ENCODE peak calls at places on chromosome 1, in ten cellular contexts. K, A, M, S, I, N, E, H, L and R are unnamed samples.

GRCh38 chr1:52901384-52901783 is 20.2 kb downstream of the ECHDC2 start:
- DNase-seq in K (no peak), A (no peak), M (no peak), S (no peak), I (no peak), N (no peak), E (no peak), H (no peak), L (no peak), R (no peak)

GRCh38 chr1:32894019-32894600 is 7.1 kb downstream of the TMEM54 start:
- DNase-seq in K (no peak), A (no peak), M (no peak), S (no peak), I (no peak), N (no peak), E (no peak), H (no peak), L (no peak), R (no peak)

GRCh38 chr1:8407652-8408051 is 89.7 kb downstream of the SLC45A1 start:
- DNase-seq in K (no peak), A (no peak), M (no peak), S (peak), I (no peak), N (no peak), E (no peak), H (no peak), L (no peak), R (no peak)

GRCh38 chr1:172893146-172893841 is 157.4 kb downstream of the TNFSF18 start:
- DNase-seq in K (no peak), A (no peak), M (no peak), S (no peak), I (no peak), N (no peak), E (no peak), H (no peak), L (peak), R (peak)

GRCh38 chr1:9651565-9652378 is at the start of gene PIK3CD:
- DNase-seq in K (no peak), A (peak), M (peak), S (no peak), I (peak), N (no peak), E (peak), H (no peak), L (no peak), R (no peak)

GRCh38 chr1:201775380-201775779 is 53.6 kb upstream of the IPO9 start:
- DNase-seq in K (no peak), A (no peak), M (no peak), S (no peak), I (no peak), N (no peak), E (no peak), H (no peak), L (no peak), R (no peak)

GRCh38 chr1:230263573-230264195 is 162.4 kb downstream of the PGBD5 start:
- DNase-seq in K (no peak), A (no peak), M (no peak), S (no peak), I (no peak), N (no peak), E (no peak), H (no peak), L (no peak), R (no peak)

GRCh38 chr1:9233241-9233941 is 1.2 kb upstream of the H6PD start:
- DNase-seq in K (no peak), A (no peak), M (no peak), S (no peak), I (no peak), N (peak), E (no peak), H (no peak), L (no peak), R (no peak)

GRCh38 chr1:100134872-100135271 is 1.9 kb downstream of the TRMT13 start:
- DNase-seq in K (no peak), A (no peak), M (no peak), S (no peak), I (no peak), N (no peak), E (no peak), H (no peak), L (no peak), R (no peak)

GRCh38 chr1:20347699-20348098 is 57.0 kb downstream of the VWA5B1 start:
- DNase-seq in K (no peak), A (no peak), M (no peak), S (no peak), I (no peak), N (no peak), E (no peak), H (no peak), L (no peak), R (no peak)

GRCh38 chr1:43839056-43839455 is 94.5 kb upstream of the ARTN start:
- DNase-seq in K (no peak), A (no peak), M (no peak), S (no peak), I (no peak), N (no peak), E (no peak), H (no peak), L (no peak), R (no peak)

GRCh38 chr1:53740621-53741105 is 1.7 kb upstream of the GLIS1 start:
- DNase-seq in K (no peak), A (no peak), M (no peak), S (no peak), I (no peak), N (no peak), E (no peak), H (no peak), L (no peak), R (no peak)

GRCh38 chr1:29461115-29461739 is 224.9 kb downstream of the PTPRU start:
- DNase-seq in K (no peak), A (no peak), M (no peak), S (no peak), I (no peak), N (no peak), E (peak), H (no peak), L (no peak), R (no peak)